ENCODE peak calls at places on chromosomes 1 and 21, in four cellular contexts. T is upper lobe of right lung; S is GDM1; Q is activated effector memory CD4-positive, alpha-beta T cell treated with Interleukin-2 at 50 U/mL for 16 hours. Z is an unnamed sample.
A peak's percentile ranks its signal among the peaks of the same experiment; 100 is the strongest.

GRCh38 chr1:94906382-94906781 is 20.5 kb downstream of the CNN3 start:
- DNase-seq in S (no peak), T (no peak), Q (no peak), Z (no peak)

GRCh38 chr1:169727307-169727706 is 6.6 kb downstream of the SELE start:
- DNase-seq in S (no peak), T (no peak), Q (no peak), Z (no peak)

GRCh38 chr1:244011796-244012195 is 39.3 kb upstream of the ZBTB18 start:
- DNase-seq in Q (no peak), S (no peak), T (no peak), Z (no peak)

GRCh38 chr1:224540535-224540934 is 75.6 kb upstream of the CNIH3 start:
- DNase-seq in Q (no peak), T (no peak), S (no peak), Z (no peak)

GRCh38 chr1:2564815-2565415 is 8.7 kb downstream of the TNFRSF14 start:
- DNase-seq in Q (no peak), S (no peak), T (no peak), Z (no peak)

GRCh38 chr1:167833904-167834303 is 80.0 kb downstream of the ADCY10 start:
- DNase-seq in T (no peak), S (no peak), Q (no peak), Z (no peak)

GRCh38 chr1:185694081-185694480 is 40.1 kb upstream of the HMCN1 start:
- DNase-seq in Q (no peak), S (peak; percentile 62), T (no peak), Z (no peak)

GRCh38 chr21:43789276-43790052 is at the start of gene RRP1:
- DNase-seq in T (peak; percentile 95), S (peak; percentile 90), Q (peak; percentile 92), Z (peak; percentile 94)

GRCh38 chr1:30809514-30810263 is 52.1 kb upstream of the LAPTM5 start:
- DNase-seq in S (no peak), Q (no peak), T (no peak), Z (no peak)

GRCh38 chr1:119330062-119330939 is 38.3 kb upstream of the HAO2 start:
- DNase-seq in Q (no peak), T (no peak), S (no peak), Z (no peak)

GRCh38 chr1:201546093-201546492 is 7.2 kb downstream of the NAV1 start:
- DNase-seq in S (peak; percentile 12), T (no peak), Q (no peak), Z (no peak)

GRCh38 chr1:202551683-202552082 is 158.6 kb downstream of the SYT2 start:
- DNase-seq in Q (no peak), S (no peak), T (no peak), Z (no peak)

GRCh38 chr1:154344977-154345837 is 19.9 kb downstream of the ATP8B2 start:
- DNase-seq in S (peak; percentile 38), T (peak; percentile 75), Q (peak; percentile 72), Z (no peak)

GRCh38 chr1:87252406-87252805 is 76.3 kb upstream of the LMO4 start:
- DNase-seq in Q (no peak), S (no peak), T (no peak), Z (no peak)

GRCh38 chr1:226627924-226628623 is 79.5 kb downstream of the STUM start:
- DNase-seq in Q (no peak), S (no peak), T (peak; percentile 51), Z (no peak)